ENCODE peak calls at places on chromosome 20, in five cellular contexts. One of them, this sample, is unnamed.

GRCh38 chr20:58698741-58699141 is 6.1 kb downstream of the NPEPL1 start:
- DNase-seq in transverse colon: peak
- DNase-seq in IMR-90: no peak
- DNase-seq in effector memory CD4-positive, alpha-beta T cell: no peak
- DNase-seq in RWPE1: no peak
- DNase-seq in this sample: no peak

GRCh38 chr20:10935658-10936057 is 261.9 kb upstream of the JAG1 start:
- DNase-seq in transverse colon: no peak
- DNase-seq in IMR-90: no peak
- DNase-seq in effector memory CD4-positive, alpha-beta T cell: no peak
- DNase-seq in RWPE1: no peak
- DNase-seq in this sample: no peak

GRCh38 chr20:444117-444516 is 18.2 kb downstream of the TBC1D20 start:
- DNase-seq in transverse colon: no peak
- DNase-seq in IMR-90: no peak
- DNase-seq in effector memory CD4-positive, alpha-beta T cell: no peak
- DNase-seq in RWPE1: no peak
- DNase-seq in this sample: peak

GRCh38 chr20:47432251-47433210 is 69.2 kb upstream of the NCOA3 start:
- DNase-seq in transverse colon: no peak
- DNase-seq in IMR-90: peak
- DNase-seq in effector memory CD4-positive, alpha-beta T cell: no peak
- DNase-seq in RWPE1: peak
- DNase-seq in this sample: no peak

GRCh38 chr20:1718604-1719384 is 61.2 kb upstream of the SIRPG start:
- DNase-seq in transverse colon: no peak
- DNase-seq in IMR-90: peak
- DNase-seq in effector memory CD4-positive, alpha-beta T cell: no peak
- DNase-seq in RWPE1: peak
- DNase-seq in this sample: no peak

GRCh38 chr20:54219751-54220426 is 12.0 kb downstream of the PFDN4 start:
- DNase-seq in transverse colon: no peak
- DNase-seq in IMR-90: peak
- DNase-seq in effector memory CD4-positive, alpha-beta T cell: no peak
- DNase-seq in RWPE1: peak
- DNase-seq in this sample: no peak

GRCh38 chr20:15875446-15875845 is 697.8 kb downstream of the KIF16B start:
- DNase-seq in transverse colon: no peak
- DNase-seq in IMR-90: no peak
- DNase-seq in effector memory CD4-positive, alpha-beta T cell: no peak
- DNase-seq in RWPE1: no peak
- DNase-seq in this sample: no peak

GRCh38 chr20:10919549-10920140 is 245.8 kb upstream of the JAG1 start:
- DNase-seq in transverse colon: no peak
- DNase-seq in IMR-90: peak
- DNase-seq in effector memory CD4-positive, alpha-beta T cell: no peak
- DNase-seq in RWPE1: peak
- DNase-seq in this sample: no peak

DNA sequence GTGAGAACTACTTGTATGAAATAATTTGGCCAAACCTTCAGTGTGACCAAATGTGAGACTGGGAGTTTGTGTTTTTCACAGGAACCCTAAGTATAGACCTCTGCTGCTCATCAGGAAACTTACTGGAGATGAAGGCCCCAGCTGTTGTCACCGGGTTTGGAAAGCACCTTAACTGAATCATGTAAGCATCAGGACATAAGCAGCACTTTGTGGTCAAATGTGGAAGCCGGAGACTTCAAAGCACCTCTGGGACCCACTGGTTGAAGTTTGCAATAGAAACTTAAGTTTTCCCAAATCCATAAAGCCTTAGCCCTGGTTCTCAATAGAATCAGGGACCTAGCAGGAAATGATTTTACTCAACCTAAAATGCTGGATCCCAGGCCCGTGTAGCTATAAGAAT is 14.3 kb downstream of the TTPAL start:
- DNase-seq in transverse colon: no peak
- DNase-seq in IMR-90: no peak
- DNase-seq in effector memory CD4-positive, alpha-beta T cell: no peak
- DNase-seq in RWPE1: no peak
- DNase-seq in this sample: no peak
- H3K27ac ChIP-seq in transverse colon: no peak
- H3K27ac ChIP-seq in IMR-90: no peak
- H3K27ac ChIP-seq in effector memory CD4-positive, alpha-beta T cell: no peak
- H3K27ac ChIP-seq in RWPE1: no peak
- H3K27ac ChIP-seq in this sample: no peak

GRCh38 chr20:37989601-37990001 is 43.7 kb downstream of the TTI1 start:
- DNase-seq in transverse colon: peak
- DNase-seq in IMR-90: no peak
- DNase-seq in effector memory CD4-positive, alpha-beta T cell: no peak
- DNase-seq in RWPE1: peak
- DNase-seq in this sample: no peak

GRCh38 chr20:37991506-37992302 is 41.6 kb downstream of the TTI1 start:
- DNase-seq in transverse colon: no peak
- DNase-seq in IMR-90: no peak
- DNase-seq in effector memory CD4-positive, alpha-beta T cell: no peak
- DNase-seq in RWPE1: no peak
- DNase-seq in this sample: no peak

GRCh38 chr20:37988555-37988954 is 44.7 kb downstream of the TTI1 start:
- DNase-seq in transverse colon: no peak
- DNase-seq in IMR-90: no peak
- DNase-seq in effector memory CD4-positive, alpha-beta T cell: no peak
- DNase-seq in RWPE1: no peak
- DNase-seq in this sample: no peak

GRCh38 chr20:37992802-37993538 is 40.3 kb downstream of the TTI1 start:
- DNase-seq in transverse colon: peak
- DNase-seq in IMR-90: peak
- DNase-seq in effector memory CD4-positive, alpha-beta T cell: no peak
- DNase-seq in RWPE1: peak
- DNase-seq in this sample: no peak

DNA sequence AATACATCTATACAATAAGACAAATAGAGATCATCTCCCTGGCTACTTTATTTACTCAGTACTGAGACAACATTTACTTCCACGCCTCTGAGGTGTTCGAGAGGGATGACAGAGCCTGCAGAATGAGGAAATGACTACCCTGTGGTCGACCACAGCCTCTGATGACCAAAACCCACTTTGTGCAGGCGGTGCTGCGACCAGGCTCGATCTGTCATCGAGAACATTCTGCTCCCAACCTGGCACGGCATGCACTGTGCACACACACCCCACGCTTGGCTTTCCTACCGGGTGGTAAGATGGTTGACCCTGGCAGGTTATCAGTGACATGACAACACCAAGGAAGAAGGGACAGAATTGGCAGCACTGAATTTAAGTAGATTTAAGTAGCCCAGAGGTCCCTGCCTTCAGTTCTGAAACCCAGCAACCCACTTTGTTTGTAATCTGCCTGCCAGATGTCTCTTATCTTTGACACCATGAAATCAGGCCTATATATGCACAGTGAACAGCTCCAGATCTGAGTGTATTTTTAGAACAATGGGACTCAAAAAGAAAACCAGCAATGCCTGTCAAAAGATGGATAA is 42.6 kb downstream of the TTI1 start:
- DNase-seq in transverse colon: peak
- DNase-seq in IMR-90: peak
- DNase-seq in effector memory CD4-positive, alpha-beta T cell: peak
- DNase-seq in RWPE1: peak
- DNase-seq in this sample: no peak
- H3K27ac ChIP-seq in transverse colon: peak
- H3K27ac ChIP-seq in IMR-90: peak
- H3K27ac ChIP-seq in effector memory CD4-positive, alpha-beta T cell: peak
- H3K27ac ChIP-seq in RWPE1: peak
- H3K27ac ChIP-seq in this sample: peak

GRCh38 chr20:32089637-32090330 is 19.7 kb upstream of the TM9SF4 start:
- DNase-seq in transverse colon: no peak
- DNase-seq in IMR-90: no peak
- DNase-seq in effector memory CD4-positive, alpha-beta T cell: no peak
- DNase-seq in RWPE1: no peak
- DNase-seq in this sample: no peak
- H3K27ac ChIP-seq in transverse colon: no peak
- H3K27ac ChIP-seq in IMR-90: no peak
- H3K27ac ChIP-seq in effector memory CD4-positive, alpha-beta T cell: no peak
- H3K27ac ChIP-seq in RWPE1: no peak
- H3K27ac ChIP-seq in this sample: no peak

DNA sequence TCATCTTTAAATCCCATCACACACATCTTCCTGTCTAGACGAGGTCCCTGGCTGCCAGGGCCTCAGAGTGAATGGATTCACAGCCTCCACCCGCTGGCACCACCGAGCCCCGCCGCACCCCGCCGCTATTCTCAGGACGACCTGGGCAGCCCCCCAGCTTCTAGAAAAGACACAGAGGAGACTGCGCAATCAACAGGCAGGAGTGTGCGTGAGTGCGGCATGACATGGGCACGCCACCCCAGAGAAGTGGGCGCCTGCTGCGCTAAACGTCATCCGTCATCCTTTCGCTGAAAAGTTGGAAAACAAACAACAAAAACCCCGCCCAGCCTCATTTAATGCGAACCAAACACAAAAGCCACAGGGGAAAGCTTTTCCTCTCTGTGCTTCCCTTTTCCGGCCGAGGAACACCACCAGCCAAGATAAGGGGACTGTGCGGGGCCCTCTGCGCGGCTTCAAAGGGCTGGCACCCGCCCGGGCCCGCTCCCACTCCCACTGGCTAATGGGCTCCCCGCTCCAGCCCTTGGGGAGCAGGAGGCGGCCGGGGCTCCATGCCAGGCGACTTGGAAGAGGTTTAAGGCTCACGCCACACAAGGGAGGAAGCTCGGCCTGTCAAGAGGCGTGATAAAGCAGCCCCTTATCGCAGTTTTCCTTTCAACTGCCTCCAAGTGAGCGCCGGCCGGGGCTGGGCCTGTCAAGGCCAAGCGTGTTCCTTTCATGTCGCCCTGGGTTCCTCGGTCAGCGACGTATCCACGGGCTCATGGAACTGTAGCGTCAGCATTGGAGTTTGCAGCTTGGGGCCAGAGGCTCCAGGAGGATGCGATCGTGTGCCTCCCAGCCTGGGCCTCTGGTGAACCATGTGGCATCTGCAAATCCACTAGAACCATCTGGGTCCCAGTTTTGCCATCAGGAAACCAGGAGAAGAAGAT is 50.1 kb downstream of the NFATC2 start:
- DNase-seq in transverse colon: no peak
- DNase-seq in IMR-90: no peak
- DNase-seq in effector memory CD4-positive, alpha-beta T cell: no peak
- DNase-seq in RWPE1: no peak
- DNase-seq in this sample: no peak
- H3K27ac ChIP-seq in transverse colon: peak
- H3K27ac ChIP-seq in IMR-90: no peak
- H3K27ac ChIP-seq in effector memory CD4-positive, alpha-beta T cell: peak
- H3K27ac ChIP-seq in RWPE1: no peak
- H3K27ac ChIP-seq in this sample: no peak

GRCh38 chr20:53148764-53149163 is 176.6 kb downstream of the TSHZ2 start:
- DNase-seq in transverse colon: no peak
- DNase-seq in IMR-90: no peak
- DNase-seq in effector memory CD4-positive, alpha-beta T cell: no peak
- DNase-seq in RWPE1: no peak
- DNase-seq in this sample: no peak
- H3K27ac ChIP-seq in transverse colon: no peak
- H3K27ac ChIP-seq in IMR-90: no peak
- H3K27ac ChIP-seq in effector memory CD4-positive, alpha-beta T cell: no peak
- H3K27ac ChIP-seq in RWPE1: no peak
- H3K27ac ChIP-seq in this sample: no peak

DNA sequence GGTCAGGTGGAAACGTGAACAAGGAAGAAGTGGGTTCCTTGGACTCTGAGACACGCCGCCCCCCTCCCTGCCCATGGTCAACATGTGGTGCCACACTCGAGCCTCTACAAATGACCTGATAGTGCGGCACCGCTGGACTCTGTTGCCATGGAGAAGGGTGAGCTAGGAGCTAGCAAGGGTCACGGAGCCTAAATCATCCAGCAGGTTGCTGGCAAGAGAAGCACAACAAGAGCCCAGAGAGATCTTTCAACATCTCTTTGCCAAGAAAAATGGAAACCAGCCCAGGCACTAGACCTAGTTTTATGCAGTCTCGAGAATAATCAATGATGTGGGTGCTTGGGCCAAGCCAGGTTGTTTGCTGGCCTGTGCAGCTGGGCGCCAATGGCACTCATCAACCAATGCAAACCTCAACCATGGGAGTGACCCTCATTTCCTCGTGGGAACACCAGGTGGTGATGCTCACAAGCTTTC is 69.5 kb downstream of the NOL4L start:
- DNase-seq in transverse colon: no peak
- DNase-seq in IMR-90: no peak
- DNase-seq in effector memory CD4-positive, alpha-beta T cell: no peak
- DNase-seq in RWPE1: no peak
- DNase-seq in this sample: no peak
- H3K27ac ChIP-seq in transverse colon: no peak
- H3K27ac ChIP-seq in IMR-90: no peak
- H3K27ac ChIP-seq in effector memory CD4-positive, alpha-beta T cell: no peak
- H3K27ac ChIP-seq in RWPE1: no peak
- H3K27ac ChIP-seq in this sample: no peak